ENCODE peak calls at places on chromosomes 3 and 15, in ten cellular contexts. S is progenitor cell of endocrine pancreas; K is testis; B is SHP77 treated with DMSO at 0.1 percent for 48 hours; J is hippocampal formation; Y is transverse colon; H is DMS153; R is stimulated activated CD8-positive, alpha-beta memory T cell treated with anti-CD3 and anti-CD28 coated beads, Interleukin-12 subunit alpha, Interleukin-12 subunit beta, amount 100 ng/mL, for 4 hours; X is sciatic nerve; M is GM10248. C is an unnamed sample.
A peak's percentile ranks its signal among the peaks of the same experiment; 100 is the strongest.

GRCh38 chr3:7518471-7518870 is 657.6 kb downstream of the GRM7 start:
- DNase-seq in B (no peak), Y (no peak), K (peak; percentile 22), H (no peak), J (no peak), S (no peak), R (no peak), X (no peak), M (no peak), C (no peak)

GRCh38 chr3:134753999-134754742 is 40.9 kb upstream of the EPHB1 start:
- DNase-seq in K (no peak), J (no peak), Y (no peak), H (no peak), M (no peak), S (no peak), R (no peak), B (no peak), X (no peak), C (no peak)

GRCh38 chr15:70466895-70467529 is 296.3 kb downstream of the UACA start:
- DNase-seq in R (no peak), X (no peak), H (peak; percentile 45), J (peak; percentile 18), Y (peak; percentile 60), M (peak; percentile 69), K (peak; percentile 76), S (peak; percentile 30), B (peak; percentile 9), C (no peak)

GRCh38 chr3:111797035-111797717 is 61.9 kb upstream of the PHLDB2 start:
- DNase-seq in J (no peak), R (no peak), H (no peak), S (no peak), Y (no peak), X (no peak), K (no peak), M (no peak), B (no peak), C (no peak)

GRCh38 chr3:124200336-124200901 is 208.5 kb upstream of the ROPN1 start:
- DNase-seq in S (no peak), Y (no peak), M (no peak), X (no peak), R (no peak), J (no peak), K (no peak), B (no peak), H (no peak), C (no peak)

GRCh38 chr15:52326758-52327157 is 31.2 kb upstream of the MYO5C start:
- DNase-seq in X (no peak), H (no peak), J (no peak), M (no peak), Y (no peak), S (no peak), B (no peak), K (no peak), R (no peak), C (no peak)

GRCh38 chr3:120399372-120399771 is 50.2 kb upstream of the LRRC58 start:
- DNase-seq in B (no peak), Y (no peak), M (no peak), S (no peak), X (no peak), K (no peak), J (no peak), H (no peak), R (no peak), C (no peak)

GRCh38 chr3:48581621-48582481 is 13.3 kb downstream of the COL7A1 start:
- DNase-seq in M (no peak), J (no peak), B (no peak), H (no peak), S (no peak), X (no peak), K (no peak), R (no peak), Y (no peak), C (no peak)

GRCh38 chr3:125316949-125317348 is 58.2 kb downstream of the ZNF148 start:
- DNase-seq in J (no peak), K (no peak), Y (no peak), S (no peak), X (no peak), H (no peak), B (no peak), M (no peak), R (no peak), C (no peak)

GRCh38 chr15:70853855-70854668 is at the start of gene LARP6:
- DNase-seq in H (no peak), B (no peak), R (peak; percentile 5), X (peak; percentile 79), S (peak; percentile 58), Y (peak; percentile 27), J (peak; percentile 62), K (peak; percentile 52), M (peak; percentile 58), C (peak; percentile 18)

GRCh38 chr3:135871311-135871710 is 94.2 kb upstream of the PPP2R3A start:
- DNase-seq in J (no peak), Y (no peak), R (no peak), M (no peak), B (no peak), X (no peak), S (no peak), K (no peak), H (no peak), C (no peak)

GRCh38 chr3:38601971-38602550 is 47.4 kb downstream of the SCN5A start:
- DNase-seq in H (no peak), X (no peak), K (no peak), M (no peak), Y (no peak), B (no peak), R (no peak), S (no peak), J (no peak), C (no peak)

GRCh38 chr15:69990566-69991391 is 106.9 kb downstream of the TLE3 start:
- DNase-seq in Y (no peak), H (no peak), J (no peak), S (no peak), M (no peak), X (no peak), B (no peak), R (no peak), K (no peak), C (no peak)

GRCh38 chr3:99938270-99938955 is 120.8 kb downstream of the CMSS1 start:
- DNase-seq in H (no peak), Y (no peak), B (no peak), X (no peak), M (peak; percentile 35), J (no peak), R (no peak), K (no peak), S (no peak), C (no peak)

GRCh38 chr3:119507404-119507803 is 9.1 kb downstream of the TIMMDC1 start:
- DNase-seq in Y (no peak), H (no peak), M (no peak), S (no peak), K (no peak), R (no peak), X (no peak), B (no peak), J (no peak), C (no peak)

GRCh38 chr3:122079524-122079923 is 24.4 kb downstream of the CD86 start:
- DNase-seq in S (no peak), M (no peak), H (no peak), B (no peak), K (no peak), X (no peak), R (no peak), Y (no peak), J (no peak), C (no peak)

GRCh38 chr3:108293858-108294257 is 2.5 kb upstream of the HHLA2 start:
- DNase-seq in S (no peak), M (peak; percentile 43), B (no peak), R (no peak), H (no peak), X (no peak), K (no peak), Y (no peak), J (no peak), C (no peak)

GRCh38 chr15:52680041-52680391 is 828 bp upstream of the ATOSA start:
- DNase-seq in S (no peak), J (no peak), K (no peak), M (no peak), Y (no peak), X (no peak), B (no peak), H (no peak), R (no peak), C (no peak)

GRCh38 chr15:79315623-79316328 is 4.9 kb downstream of the TMED3 start:
- DNase-seq in M (no peak), X (no peak), B (no peak), Y (no peak), R (no peak), K (no peak), H (no peak), S (no peak), J (peak; percentile 42), C (no peak)

GRCh38 chr3:114219741-114220140 is 17.6 kb downstream of the ZNF80 start:
- DNase-seq in Y (no peak), J (no peak), K (no peak), R (no peak), S (no peak), M (no peak), B (no peak), H (no peak), X (no peak), C (no peak)

GRCh38 chr15:75596703-75597345 is 17.7 kb upstream of the PTPN9 start:
- DNase-seq in M (no peak), J (no peak), Y (no peak), R (no peak), B (no peak), K (no peak), X (no peak), H (no peak), S (no peak), C (no peak)

GRCh38 chr15:40003491-40003916 is 35.5 kb downstream of the SRP14 start:
- DNase-seq in J (no peak), M (no peak), H (no peak), R (no peak), S (no peak), Y (no peak), X (no peak), K (no peak), B (no peak), C (no peak)

GRCh38 chr3:72745146-72745976 is 102.9 kb downstream of the SHQ1 start:
- DNase-seq in M (no peak), R (no peak), X (no peak), J (no peak), K (no peak), Y (peak; percentile 56), S (no peak), B (no peak), H (peak; percentile 7), C (no peak)

GRCh38 chr15:74541494-74542191 is 623 bp downstream of the ARID3B start:
- DNase-seq in B (no peak), R (peak; percentile 48), X (peak; percentile 61), K (peak; percentile 32), S (no peak), J (peak; percentile 4), Y (peak; percentile 47), M (peak; percentile 80), H (no peak), C (peak; percentile 40)

GRCh38 chr15:67501177-67501835 is 19.6 kb upstream of the C15orf61 start:
- DNase-seq in S (no peak), J (no peak), K (no peak), X (no peak), Y (no peak), B (no peak), H (no peak), R (no peak), M (peak; percentile 22), C (no peak)

GRCh38 chr3:17231537-17232261 is 346.9 kb downstream of the PLCL2 start:
- DNase-seq in R (no peak), S (no peak), X (no peak), B (no peak), J (no peak), Y (no peak), K (no peak), H (no peak), M (no peak), C (no peak)

GRCh38 chr15:90883971-90884718 is at the start of gene FES:
- DNase-seq in X (peak; percentile 84), H (no peak), Y (peak; percentile 64), J (peak; percentile 25), S (no peak), M (peak; percentile 41), R (no peak), K (no peak), B (no peak), C (peak; percentile 43)

GRCh38 chr3:71857926-71858325 is 73.0 kb upstream of the PROK2 start:
- DNase-seq in M (no peak), R (no peak), H (no peak), X (no peak), B (no peak), J (no peak), S (no peak), Y (no peak), K (no peak), C (no peak)

C was measured in activated B cell treated with CpG ODN at 0.5 μM for 24 hours.